ENCODE peak calls at places on chromosomes 13 and 19, in nine cellular contexts. Z, H, G, B, X, T, E, L and R are unnamed samples.

GRCh38 chr19:4589579-4590410 is 30.3 kb upstream of the SEMA6B start:
- DNase-seq in Z (no peak), H (peak; percentile 31), G (no peak), B (no peak), X (no peak), T (no peak), E (peak; percentile 75), L (no peak), R (no peak)

GRCh38 chr19:47499863-47500830 is 14.7 kb downstream of the NAPA start:
- DNase-seq in Z (no peak), H (peak; percentile 67), G (no peak), B (no peak), X (no peak), T (no peak), E (peak; percentile 74), L (no peak), R (no peak)

GRCh38 chr13:40476175-40476958 is 190.1 kb downstream of the FOXO1 start:
- DNase-seq in Z (no peak), H (peak; percentile 87), G (no peak), B (no peak), X (no peak), T (no peak), E (no peak), L (peak; percentile 51), R (no peak)

GRCh38 chr13:114130131-114130707 is 2.2 kb downstream of the RASA3 start:
- DNase-seq in Z (no peak), H (no peak), G (no peak), B (peak; percentile 47), X (no peak), T (no peak), E (peak; percentile 51), L (no peak), R (no peak)

GRCh38 chr13:44576396-44577235 is 486 bp upstream of the TSC22D1 start:
- DNase-seq in Z (peak; percentile 55), H (no peak), G (peak; percentile 25), B (peak; percentile 60), X (no peak), T (peak; percentile 24), E (peak; percentile 67), L (no peak), R (peak; percentile 5)

GRCh38 chr13:76663941-76664340 is 222.3 kb downstream of the KCTD12 start:
- DNase-seq in Z (no peak), H (peak; percentile 48), G (no peak), B (no peak), X (no peak), T (no peak), E (no peak), L (peak; percentile 72), R (no peak)

GRCh38 chr19:16614941-16615340 is 13.1 kb downstream of the MED26 start:
- DNase-seq in Z (no peak), H (peak; percentile 38), G (no peak), B (no peak), X (no peak), T (no peak), E (no peak), L (no peak), R (no peak)

GRCh38 chr13:111957913-111958450 is 109.0 kb upstream of the SOX1 start:
- DNase-seq in Z (no peak), H (no peak), G (no peak), B (no peak), X (no peak), T (no peak), E (peak; percentile 6), L (no peak), R (no peak)

GRCh38 chr19:3765121-3765520 is 2.6 kb downstream of the MRPL54 start:
- DNase-seq in Z (no peak), H (no peak), G (no peak), B (no peak), X (no peak), T (no peak), E (peak; percentile 40), L (no peak), R (no peak)

GRCh38 chr19:30064021-30064699 is 122.1 kb downstream of the URI1 start:
- DNase-seq in Z (no peak), H (peak; percentile 48), G (no peak), B (no peak), X (no peak), T (no peak), E (peak; percentile 23), L (no peak), R (no peak)

GRCh38 chr19:54162241-54162805 is 2.8 kb upstream of the LENG1 start:
- DNase-seq in Z (peak; percentile 73), H (peak; percentile 96), G (peak; percentile 85), B (peak; percentile 89), X (peak; percentile 52), T (peak; percentile 40), E (peak; percentile 96), L (peak; percentile 71), R (peak; percentile 66)

GRCh38 chr13:48231080-48231479 is 1.9 kb upstream of the ITM2B start:
- DNase-seq in Z (no peak), H (peak; percentile 58), G (no peak), B (no peak), X (no peak), T (no peak), E (no peak), L (peak; percentile 55), R (no peak)

GRCh38 chr13:48233886-48234488 is 981 bp downstream of the ITM2B start:
- DNase-seq in Z (no peak), H (peak; percentile 53), G (no peak), B (no peak), X (no peak), T (no peak), E (no peak), L (peak; percentile 75), R (no peak)

GRCh38 chr13:48233097-48233885 is at the start of gene ITM2B:
- DNase-seq in Z (peak; percentile 79), H (peak; percentile 96), G (peak; percentile 83), B (peak; percentile 88), X (peak; percentile 40), T (no peak), E (no peak), L (peak; percentile 69), R (peak; percentile 57)

GRCh38 chr13:48231948-48232347 is 1.1 kb upstream of the ITM2B start:
- DNase-seq in Z (no peak), H (no peak), G (no peak), B (no peak), X (no peak), T (no peak), E (no peak), L (no peak), R (no peak)

DNA sequence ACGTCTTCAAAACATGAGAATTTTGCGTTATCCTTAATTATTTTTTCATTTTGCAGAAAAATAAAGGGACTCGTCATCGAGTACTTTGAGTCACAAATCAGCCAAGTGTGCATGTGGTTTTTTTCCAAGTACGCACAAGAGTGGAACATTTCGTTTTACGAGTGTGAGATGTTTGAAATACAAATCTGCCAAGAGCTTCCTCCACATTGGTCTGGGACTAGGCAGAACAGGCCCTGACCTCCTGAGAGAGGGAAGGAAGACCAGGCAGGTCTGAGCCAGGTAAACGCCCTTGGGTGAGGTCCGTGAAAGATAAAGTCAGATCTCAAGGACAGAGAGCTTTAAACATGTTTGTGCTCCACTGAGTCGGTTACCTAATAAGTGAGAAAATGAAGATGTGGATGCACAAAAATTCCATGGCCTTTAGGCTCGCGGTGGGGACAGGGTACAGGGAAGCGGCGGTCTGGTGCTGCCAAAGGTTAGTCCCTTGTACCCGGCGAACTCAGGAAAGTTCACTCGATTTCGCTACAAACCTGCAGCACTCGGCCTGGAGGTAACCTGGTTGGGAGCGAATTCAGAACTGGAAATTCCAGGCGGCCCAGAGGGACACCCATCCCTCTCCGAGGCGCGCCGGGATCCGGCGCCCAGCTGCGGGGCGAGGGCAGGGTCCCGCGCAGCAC is 448 bp upstream of the ITM2B start:
- DNase-seq in Z (no peak), H (no peak), G (no peak), B (no peak), X (no peak), T (no peak), E (peak; percentile 91), L (no peak), R (no peak)
- H3K27ac ChIP-seq in Z (peak overlapping the region; percentile 65), H (no peak overlapping the region), G (no peak overlapping the region), B (no peak overlapping the region), X (peak overlapping the region; percentile 92), T (peak overlapping the region; percentile 67), E (no peak overlapping the region), L (no peak overlapping the region), R (peak overlapping the region; percentile 95)

GRCh38 chr19:44726465-44726864 is 22.0 kb upstream of the BCL3 start:
- DNase-seq in Z (no peak), H (no peak), G (no peak), B (no peak), X (no peak), T (no peak), E (no peak), L (no peak), R (no peak)

GRCh38 chr19:44723299-44723951 is 24.5 kb downstream of the CEACAM16 start:
- DNase-seq in Z (no peak), H (no peak), G (no peak), B (no peak), X (no peak), T (no peak), E (no peak), L (no peak), R (no peak)

GRCh38 chr19:44723952-44724319 is 24.6 kb upstream of the BCL3 start:
- DNase-seq in Z (peak; percentile 85), H (peak; percentile 92), G (peak; percentile 81), B (peak; percentile 88), X (peak; percentile 62), T (peak; percentile 38), E (peak; percentile 97), L (peak; percentile 79), R (peak; percentile 74)

GRCh38 chr19:44725684-44726083 is 22.8 kb upstream of the BCL3 start:
- DNase-seq in Z (no peak), H (no peak), G (no peak), B (no peak), X (no peak), T (no peak), E (no peak), L (no peak), R (no peak)

GRCh38 chr19:44725251-44725650 is 23.3 kb upstream of the BCL3 start:
- DNase-seq in Z (no peak), H (peak; percentile 62), G (no peak), B (no peak), X (no peak), T (no peak), E (no peak), L (no peak), R (no peak)
- H3K4me1 ChIP-seq in Z (peaks cover 19% of the 10 kb centered on the region), H (peaks cover 20% of the 10 kb centered on the region), G (no peaks in the 10 kb centered on the region), B (no peaks in the 10 kb centered on the region), X (peaks cover 25% of the 10 kb centered on the region), T (peaks cover 22% of the 10 kb centered on the region), E (no peaks in the 10 kb centered on the region), L (peaks cover 5% of the 10 kb centered on the region), R (peaks cover 7% of the 10 kb centered on the region)

DNA sequence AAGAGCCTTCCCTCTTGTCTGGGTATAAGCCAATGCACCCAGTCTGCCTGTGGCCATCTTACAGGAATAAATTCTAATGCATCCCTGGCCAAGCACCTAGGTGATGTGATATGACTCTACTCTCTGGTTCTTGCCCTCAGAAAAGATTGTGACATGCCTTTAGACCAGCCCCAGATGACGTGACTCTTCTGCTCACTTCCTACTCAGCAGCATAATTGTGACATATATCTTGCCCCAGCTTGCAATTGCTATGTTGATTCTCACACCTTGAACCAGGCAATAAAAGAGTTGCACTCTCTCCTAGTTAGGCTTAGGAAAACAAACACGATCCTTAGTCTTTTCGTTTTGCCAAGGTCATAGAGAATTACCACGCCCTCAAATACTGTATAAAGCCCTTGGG is 13.3 kb upstream of the ZNF726 start:
- DNase-seq in Z (no peak), H (no peak), G (no peak), B (no peak), X (no peak), T (no peak), E (no peak), L (no peak), R (no peak)
- H3K9me3 ChIP-seq in Z (no peaks in the 10 kb centered on the region), H (peaks cover 4% of the 10 kb centered on the region), G (peaks cover 61% of the 10 kb centered on the region), B (peaks cover 5% of the 10 kb centered on the region), X (no peaks in the 10 kb centered on the region), T (peaks cover 11% of the 10 kb centered on the region), E (peaks cover 72% of the 10 kb centered on the region), L (no peaks in the 10 kb centered on the region), R (peaks cover 6% of the 10 kb centered on the region)

GRCh38 chr13:30429235-30429634 is 6.9 kb downstream of the UBE2L5 start:
- DNase-seq in Z (no peak), H (no peak), G (no peak), B (no peak), X (no peak), T (no peak), E (no peak), L (no peak), R (no peak)
- H3K27ac ChIP-seq in Z (no peak overlapping the region), H (no peak overlapping the region), G (no peak overlapping the region), B (no peak overlapping the region), X (no peak overlapping the region), T (no peak overlapping the region), E (no peak overlapping the region), L (no peak overlapping the region), R (no peak overlapping the region)